ENCODE peak calls at places on chromosome 1, in five cellular contexts. M, N, J, Y and Q are unnamed samples.

GRCh38 chr1:230453377-230453776 is 27.2 kb upstream of the PGBD5 start:
- DNase-seq in M (no peak), N (no peak), J (no peak), Y (no peak), Q (no peak)

GRCh38 chr1:84724128-84724860 is 34.0 kb upstream of the SSX2IP start:
- DNase-seq in M (no peak), N (peak), J (peak), Y (peak), Q (no peak)

GRCh38 chr1:209648931-209649776 is 3.1 kb downstream of the LAMB3 start:
- DNase-seq in M (no peak), N (no peak), J (no peak), Y (no peak), Q (no peak)

GRCh38 chr1:160362168-160362941 is 4.5 kb upstream of the NHLH1 start:
- DNase-seq in M (no peak), N (no peak), J (no peak), Y (no peak), Q (no peak)

GRCh38 chr1:112527266-112528010 is 18.7 kb downstream of the WNT2B start:
- DNase-seq in M (no peak), N (no peak), J (no peak), Y (no peak), Q (no peak)

GRCh38 chr1:119631433-119632102 is 16.5 kb downstream of the ZNF697 start:
- DNase-seq in M (peak), N (no peak), J (peak), Y (no peak), Q (peak)

GRCh38 chr1:186374313-186375151 is 521 bp downstream of the TPR start:
- DNase-seq in M (no peak), N (peak), J (peak), Y (no peak), Q (no peak)

GRCh38 chr1:226132731-226133503 is 53.6 kb downstream of the ACBD3 start:
- DNase-seq in M (no peak), N (no peak), J (peak), Y (no peak), Q (no peak)

GRCh38 chr1:228005511-228006033 is 1.2 kb upstream of the WNT3A start:
- DNase-seq in M (peak), N (no peak), J (no peak), Y (no peak), Q (no peak)